ENCODE peak calls at places on chromosomes 7 and 10, in eight cellular contexts. D is globus pallidus, I is GM12865, P is dorsolateral prefrontal cortex, M is iPS-NIHi11, U is mammary epithelial cell, G is GM23248, E is NCI-H2029 treated with DMSO at 0.1 percent for 48 hours. T is an unnamed sample.

GRCh38 chr10:36281871-36282331 is 639.8 kb upstream of the FZD8 start:
- DNase-seq in D (no peak), I (no peak), P (no peak), M (no peak), U (no peak), G (no peak), E (no peak), T (no peak)

GRCh38 chr10:92590623-92591549 is 2.0 kb upstream of the KIF11 start:
- DNase-seq in D (peak; percentile 59), I (peak; percentile 80), P (no peak), M (peak; percentile 47), U (no peak), G (peak; percentile 75), E (no peak), T (peak; percentile 19)

GRCh38 chr7:8284606-8285005 is 22.6 kb upstream of the ICA1 start:
- DNase-seq in D (no peak), I (no peak), P (no peak), M (no peak), U (no peak), G (no peak), E (no peak), T (no peak)

GRCh38 chr10:29397221-29397620 is 108.4 kb downstream of the LYZL1 start:
- DNase-seq in D (no peak), I (no peak), P (no peak), M (no peak), U (no peak), G (no peak), E (no peak), T (no peak)

GRCh38 chr7:14191686-14192098 is 202.2 kb upstream of the ETV1 start:
- DNase-seq in D (no peak), I (no peak), P (no peak), M (no peak), U (peak; percentile 36), G (peak; percentile 90), E (no peak), T (no peak)

GRCh38 chr10:52312999-52313349 is 1.1 kb upstream of the DKK1 start:
- DNase-seq in D (no peak), I (no peak), P (no peak), M (no peak), U (no peak), G (peak; percentile 24), E (no peak), T (no peak)

GRCh38 chr7:34061175-34061574 is 155.8 kb downstream of the BMPER start:
- DNase-seq in D (no peak), I (no peak), P (no peak), M (no peak), U (peak; percentile 87), G (peak; percentile 93), E (no peak), T (no peak)

GRCh38 chr10:113177936-113178335 is 227.9 kb downstream of the TCF7L2 start:
- DNase-seq in D (no peak), I (no peak), P (no peak), M (no peak), U (no peak), G (no peak), E (no peak), T (no peak)

GRCh38 chr10:29873941-29874340 is 185.4 kb downstream of the JCAD start:
- DNase-seq in D (no peak), I (no peak), P (no peak), M (no peak), U (no peak), G (peak; percentile 33), E (no peak), T (no peak)

GRCh38 chr7:107622429-107622828 is 38.2 kb upstream of the SLC26A4 start:
- DNase-seq in D (no peak), I (no peak), P (no peak), M (no peak), U (peak; percentile 84), G (peak; percentile 90), E (no peak), T (no peak)

GRCh38 chr10:73083234-73083633 is 13.4 kb downstream of the P4HA1 start:
- DNase-seq in D (no peak), I (no peak), P (no peak), M (no peak), U (no peak), G (peak; percentile 37), E (no peak), T (no peak)

GRCh38 chr7:3272691-3273141 is 28.3 kb upstream of the SDK1 start:
- DNase-seq in D (no peak), I (no peak), P (no peak), M (no peak), U (peak; percentile 57), G (no peak), E (no peak), T (no peak)

GRCh38 chr10:29946953-29947700 is 112.3 kb downstream of the JCAD start:
- DNase-seq in D (peak; percentile 3), I (no peak), P (no peak), M (peak; percentile 34), U (peak; percentile 88), G (peak; percentile 94), E (no peak), T (no peak)

GRCh38 chr7:57404343-57404966 is 45.5 kb upstream of the ZNF716 start:
- DNase-seq in D (peak; percentile 61), I (no peak), P (no peak), M (no peak), U (no peak), G (no peak), E (no peak), T (no peak)

GRCh38 chr7:133479456-133480097 is 226.7 kb downstream of the EXOC4 start:
- DNase-seq in D (no peak), I (no peak), P (no peak), M (no peak), U (no peak), G (no peak), E (no peak), T (no peak)

GRCh38 chr10:96667401-96667800 is 52.9 kb downstream of the PIK3AP1 start:
- DNase-seq in D (no peak), I (no peak), P (no peak), M (no peak), U (no peak), G (peak; percentile 7), E (no peak), T (no peak)

GRCh38 chr10:1209355-1209979 is 153.3 kb downstream of the WDR37 start:
- DNase-seq in D (no peak), I (no peak), P (peak; percentile 28), M (no peak), U (no peak), G (no peak), E (no peak), T (no peak)

GRCh38 chr7:31957756-31958155 is 112.5 kb downstream of the PDE1C start:
- DNase-seq in D (no peak), I (no peak), P (no peak), M (no peak), U (no peak), G (peak; percentile 44), E (no peak), T (no peak)

GRCh38 chr10:79066460-79067240 is 2.1 kb upstream of the ZMIZ1 start:
- DNase-seq in D (peak; percentile 40), I (no peak), P (peak; percentile 62), M (no peak), U (peak; percentile 35), G (peak; percentile 59), E (no peak), T (no peak)

GRCh38 chr10:130409931-130410330 is 273.7 kb downstream of the GLRX3 start:
- DNase-seq in D (no peak), I (no peak), P (no peak), M (no peak), U (no peak), G (no peak), E (no peak), T (no peak)

GRCh38 chr7:12052211-12052610 is 158.9 kb upstream of the TMEM106B start:
- DNase-seq in D (no peak), I (no peak), P (no peak), M (no peak), U (no peak), G (peak; percentile 2), E (no peak), T (no peak)